ENCODE peak calls at places on chromosomes 12 and 14, in seven cellular contexts. A is thoracic aorta, S is heart left ventricle, Y is neural progenitor cell, J is neuronal stem cell, C is brain microvascular endothelial cell, L is cardiac muscle cell. N is an unnamed sample.
A peak's percentile ranks its signal among the peaks of the same experiment; 100 is the strongest.

GRCh38 chr12:132955094-132955932 is 793 bp downstream of the ZNF605 start:
- DNase-seq in A (no peak), S (peak; percentile 47), Y (peak; percentile 64), L (peak; percentile 82), J (peak; percentile 33), C (peak; percentile 63), N (peak; percentile 51)

GRCh38 chr14:86990396-86990795 is 1002.6 kb downstream of the GALC start:
- DNase-seq in J (no peak), C (no peak), Y (no peak), A (no peak), S (no peak), L (no peak), N (no peak)

GRCh38 chr12:83265798-83266197 is 579.1 kb downstream of the TMTC2 start:
- DNase-seq in L (no peak), J (no peak), A (no peak), C (no peak), S (no peak), Y (no peak), N (no peak)

GRCh38 chr14:92984896-92985295 is 61.9 kb downstream of the CHGA start:
- DNase-seq in J (no peak), L (no peak), S (no peak), A (no peak), C (no peak), Y (no peak), N (no peak)

GRCh38 chr14:100899841-100900771 is 3.4 kb downstream of the RTL1 start:
- DNase-seq in J (peak; percentile 59), S (no peak), A (no peak), Y (peak; percentile 77), C (no peak), L (peak; percentile 19), N (no peak)

GRCh38 chr14:71266994-71267636 is 359.9 kb downstream of the PCNX1 start:
- DNase-seq in J (no peak), C (peak; percentile 41), S (no peak), Y (no peak), A (no peak), L (peak; percentile 55), N (no peak)

GRCh38 chr14:76810953-76811400 is 1.7 kb downstream of the ANGEL1 start:
- DNase-seq in C (peak; percentile 37), L (peak; percentile 60), S (no peak), A (no peak), Y (peak; percentile 31), J (no peak), N (no peak)

GRCh38 chr12:55664826-55665225 is 28.1 kb downstream of the OR10P1 start:
- DNase-seq in S (no peak), C (no peak), Y (no peak), L (no peak), J (no peak), A (no peak), N (no peak)

GRCh38 chr14:73743431-73743931 is 29.3 kb upstream of the PNMA1 start:
- DNase-seq in C (no peak), S (peak; percentile 72), A (no peak), J (no peak), Y (no peak), L (peak; percentile 38), N (peak; percentile 73)

GRCh38 chr12:121005346-121005815 is 10.9 kb downstream of the C12orf43 start:
- DNase-seq in A (no peak), C (peak; percentile 52), Y (peak; percentile 77), S (no peak), L (peak; percentile 64), J (peak; percentile 42), N (no peak)

GRCh38 chr14:29927596-29928341 is at the start of gene PRKD1:
- DNase-seq in C (peak; percentile 7), A (no peak), L (peak; percentile 84), J (peak; percentile 57), Y (peak; percentile 87), S (peak; percentile 71), N (peak; percentile 74)

GRCh38 chr12:115232455-115233156 is 548.6 kb upstream of the TBX3 start:
- DNase-seq in C (peak; percentile 85), Y (no peak), J (no peak), S (no peak), L (peak; percentile 77), A (no peak), N (no peak)

GRCh38 chr14:103762011-103762410 is 46.4 kb downstream of the ZFYVE21 start:
- DNase-seq in J (no peak), S (no peak), Y (no peak), A (no peak), L (no peak), C (no peak), N (no peak)

GRCh38 chr12:9404031-9404430 is 195.8 kb upstream of the PZP start:
- DNase-seq in A (no peak), S (no peak), C (no peak), L (no peak), J (no peak), Y (peak; percentile 9), N (no peak)

GRCh38 chr12:132162508-132163031 is 18.3 kb downstream of the NOC4L start:
- DNase-seq in J (no peak), A (no peak), L (peak; percentile 84), Y (no peak), C (peak; percentile 67), S (peak; percentile 21), N (peak; percentile 60)

GRCh38 chr12:28460420-28461130 is 270.3 kb downstream of the CCDC91 start:
- DNase-seq in L (no peak), S (no peak), J (no peak), Y (no peak), C (no peak), A (no peak), N (no peak)

GRCh38 chr12:108320503-108321293 is 18.4 kb downstream of the CMKLR1 start:
- DNase-seq in A (no peak), C (no peak), L (no peak), Y (no peak), S (no peak), J (no peak), N (no peak)

GRCh38 chr12:108317303-108318283 is 21.5 kb downstream of the CMKLR1 start:
- DNase-seq in A (no peak), S (no peak), L (no peak), J (no peak), Y (no peak), C (no peak), N (no peak)

GRCh38 chr12:108321688-108322087 is 17.4 kb downstream of the CMKLR1 start:
- DNase-seq in A (no peak), Y (no peak), S (no peak), L (no peak), J (no peak), C (no peak), N (no peak)

GRCh38 chr12:108318472-108319275 is 20.4 kb downstream of the CMKLR1 start:
- DNase-seq in L (no peak), Y (no peak), C (no peak), A (no peak), J (no peak), S (no peak), N (no peak)

DNA sequence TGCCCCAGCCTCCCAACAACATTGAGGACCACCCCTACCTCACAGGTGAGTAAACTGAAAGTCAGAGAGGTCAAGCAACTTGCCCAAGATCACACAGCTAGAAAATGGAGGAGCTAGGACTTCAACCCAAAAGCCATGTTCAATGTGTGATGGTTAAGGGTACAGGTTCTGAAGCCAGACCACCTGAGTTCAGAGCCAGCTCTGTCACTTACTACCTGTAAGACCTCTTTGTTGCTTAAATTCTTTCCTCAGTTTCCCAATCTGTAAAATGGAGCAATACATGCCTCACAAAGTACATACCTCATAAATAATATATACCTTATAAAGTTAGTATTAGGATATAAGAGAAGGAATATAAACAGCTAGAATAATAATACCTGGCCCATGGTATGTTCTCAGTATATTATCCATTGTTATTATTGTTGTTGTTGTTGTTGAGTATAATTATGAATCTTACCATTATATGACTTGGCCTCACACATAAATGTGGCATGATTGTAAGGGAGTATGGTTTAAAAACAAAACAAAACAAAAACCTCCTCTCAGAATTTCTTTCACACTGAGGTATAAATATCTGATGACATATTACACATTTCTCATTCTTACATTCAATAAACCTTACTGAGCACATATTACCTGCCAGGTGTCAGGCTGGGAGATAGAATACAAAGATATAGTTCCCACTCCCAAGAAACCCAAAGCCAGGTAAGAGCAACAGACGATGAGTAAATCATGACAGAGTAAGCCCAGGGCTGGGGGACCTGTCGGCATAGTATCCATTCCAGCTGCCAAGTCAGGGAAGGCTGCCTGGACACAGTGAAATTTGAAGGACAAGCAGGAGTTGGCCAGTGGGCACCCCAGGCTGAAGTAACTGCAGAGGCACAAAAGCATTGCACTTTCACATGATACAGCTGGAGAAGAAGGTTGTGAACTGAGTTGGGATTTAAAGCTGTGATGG is 19.6 kb downstream of the CMKLR1 start:
- DNase-seq in C (no peak), S (no peak), L (no peak), Y (no peak), J (no peak), A (no peak), N (no peak)
- H3K27ac ChIP-seq in C (no peak overlapping the region), S (no peak overlapping the region), L (no peak overlapping the region), Y (no peak overlapping the region), J (no peak overlapping the region), A (peak overlapping the region; percentile 43), N (no peak overlapping the region)

GRCh38 chr14:22414876-22415632 is 174.0 kb downstream of the DAD1 start:
- DNase-seq in L (no peak), S (no peak), J (no peak), A (no peak), Y (no peak), C (no peak), N (no peak)
- H3K27ac ChIP-seq in L (no peak overlapping the region), S (no peak overlapping the region), J (no peak overlapping the region), A (no peak overlapping the region), Y (no peak overlapping the region), C (no peak overlapping the region), N (no peak overlapping the region)

GRCh38 chr14:94716976-94717375 is 52.9 kb downstream of the GSC start:
- DNase-seq in C (no peak), S (no peak), J (no peak), Y (no peak), A (no peak), L (no peak), N (no peak)
- H3K27ac ChIP-seq in C (no peak overlapping the region), S (no peak overlapping the region), J (no peak overlapping the region), Y (no peak overlapping the region), A (no peak overlapping the region), L (no peak overlapping the region), N (no peak overlapping the region)

GRCh38 chr12:50547742-50548141 is 43.0 kb downstream of the DIP2B start:
- DNase-seq in C (no peak), J (no peak), S (no peak), Y (no peak), A (no peak), L (no peak), N (no peak)
- H3K27ac ChIP-seq in C (no peak overlapping the region), J (no peak overlapping the region), S (no peak overlapping the region), Y (no peak overlapping the region), A (no peak overlapping the region), L (no peak overlapping the region), N (no peak overlapping the region)

DNA sequence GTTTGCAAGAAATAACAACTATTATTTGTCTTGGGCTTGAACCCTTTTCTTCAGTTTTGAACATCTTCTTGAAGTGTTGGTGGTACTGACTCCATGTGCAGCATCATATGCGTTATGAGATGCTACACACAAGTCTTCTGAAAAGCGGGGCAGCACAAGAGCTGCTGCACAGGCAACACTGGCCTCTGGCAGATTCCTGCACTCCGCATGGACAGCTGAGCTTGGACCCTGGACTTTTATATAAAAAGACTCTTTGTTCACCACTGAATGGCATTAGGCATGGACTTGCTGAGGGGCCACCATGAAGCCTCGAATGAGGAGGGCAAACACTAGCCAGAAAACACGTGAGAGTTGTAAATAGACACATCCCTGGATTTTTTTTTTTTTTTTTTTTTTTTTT is 210.9 kb upstream of the NPAS3 start:
- DNase-seq in C (no peak), A (no peak), L (no peak), Y (no peak), S (no peak), J (no peak), N (no peak)
- H3K27ac ChIP-seq in C (no peak overlapping the region), A (no peak overlapping the region), L (no peak overlapping the region), Y (no peak overlapping the region), S (no peak overlapping the region), J (no peak overlapping the region), N (no peak overlapping the region)

N was measured in psoas muscle.